ENCODE peak calls at places on chromosomes 11 and 22, in four cellular contexts. N, O, B and R are unnamed samples. For H3K4me1, the result is how much of the 10 kb centered on the place peaks cover.

GRCh38 chr11:554824-555499 is 5.6 kb downstream of the LMNTD2 start:
- DNase-seq in O (peak), N (no peak), B (peak), R (peak)

GRCh38 chr11:6237903-6238302 is 986 bp upstream of the CNGA4 start:
- DNase-seq in N (no peak), O (no peak), B (no peak), R (no peak)

GRCh38 chr11:72751293-72752087 is 718 bp downstream of the ARAP1 start:
- DNase-seq in O (no peak), N (no peak), B (no peak), R (no peak)

GRCh38 chr22:23110190-23110921 is 31.4 kb downstream of the RSPH14 start:
- DNase-seq in B (no peak), O (no peak), N (no peak), R (no peak)

GRCh38 chr11:32919338-32919737 is 26.7 kb downstream of the QSER1 start:
- DNase-seq in B (no peak), O (no peak), N (no peak), R (no peak)

GRCh38 chr11:617248-617911 is 1.6 kb upstream of the IRF7 start:
- DNase-seq in B (no peak), N (no peak), O (no peak), R (no peak)

GRCh38 chr22:25741692-25742626 is at the start of gene MYO18B:
- DNase-seq in N (no peak), B (no peak), O (no peak), R (no peak)

GRCh38 chr11:16082532-16083055 is 273.8 kb downstream of the SOX6 start:
- DNase-seq in N (no peak), O (no peak), B (peak), R (no peak)

GRCh38 chr22:44309137-44309536 is 3.6 kb downstream of the SHISAL1 start:
- DNase-seq in O (no peak), B (no peak), N (no peak), R (no peak)

GRCh38 chr11:69860244-69860643 is 41.0 kb upstream of the FGF3 start:
- DNase-seq in B (no peak), N (no peak), O (no peak), R (no peak)

GRCh38 chr22:18994780-18995711 is 59.0 kb upstream of the PRODH start:
- DNase-seq in N (no peak), B (peak), O (no peak), R (no peak)

GRCh38 chr11:43833657-43834073 is 47.0 kb upstream of the ALKBH3 start:
- DNase-seq in B (peak), N (no peak), O (no peak), R (no peak)

GRCh38 chr22:35842954-35843353 is 125.3 kb downstream of the APOL5 start:
- DNase-seq in N (no peak), B (peak), O (no peak), R (no peak)

GRCh38 chr11:60594998-60595637 is 79.9 kb downstream of the MS4A13 start:
- DNase-seq in B (no peak), O (no peak), N (no peak), R (no peak)

GRCh38 chr11:59523541-59523940 is 12.2 kb downstream of the OR4D9 start:
- DNase-seq in B (no peak), N (no peak), O (no peak), R (no peak)

GRCh38 chr11:110345756-110346155 is 49.3 kb upstream of the RDX start:
- DNase-seq in O (no peak), B (peak), N (peak), R (no peak)

GRCh38 chr11:32333335-32333991 is 101.9 kb downstream of the WT1 start:
- DNase-seq in N (no peak), B (no peak), O (peak), R (no peak)

GRCh38 chr11:61340985-61341384 is 8.0 kb downstream of the TKFC start:
- DNase-seq in O (no peak), N (no peak), B (no peak), R (no peak)

GRCh38 chr22:17606472-17606871 is 22.1 kb downstream of the ATP6V1E1 start:
- DNase-seq in B (no peak), O (no peak), N (no peak), R (no peak)

GRCh38 chr22:36184433-36185035 is 17.1 kb downstream of the APOL4 start:
- DNase-seq in N (no peak), B (no peak), O (no peak), R (no peak)

GRCh38 chr11:72787262-72788104 is 6.4 kb downstream of the STARD10 start:
- DNase-seq in O (peak), N (no peak), B (peak), R (no peak)

GRCh38 chr22:50601669-50602337 is 1.2 kb downstream of the MAPK8IP2 start:
- DNase-seq in B (no peak), N (no peak), O (no peak), R (no peak)

GRCh38 chr11:76480241-76480640 is 35.4 kb downstream of the EMSY start:
- DNase-seq in N (no peak), O (no peak), B (no peak), R (no peak)

GRCh38 chr11:75639752-75640151 is 29.1 kb downstream of the MAP6 start:
- DNase-seq in O (no peak), B (no peak), N (peak), R (no peak)

GRCh38 chr22:32603651-32604540 is 129.3 kb downstream of the FBXO7 start:
- DNase-seq in N (no peak), B (no peak), O (no peak), R (no peak)

GRCh38 chr11:73271936-73272679 is at the start of gene P2RY6:
- DNase-seq in O (no peak), N (no peak), B (peak), R (no peak)

GRCh38 chr11:45264839-45265515 is 21.2 kb downstream of the SYT13 start:
- DNase-seq in B (peak), O (no peak), N (no peak), R (no peak)

GRCh38 chr11:74935285-74935684 is 13.6 kb downstream of the XRRA1 start:
- DNase-seq in B (no peak), N (no peak), O (no peak), R (no peak)

GRCh38 chr11:121350314-121351046 is 57.9 kb downstream of the SC5D start:
- DNase-seq in O (no peak), B (no peak), N (no peak), R (no peak)

GRCh38 chr22:24789516-24789915 is 15.0 kb upstream of the PIWIL3 start:
- DNase-seq in B (peak), N (no peak), O (no peak), R (no peak)

GRCh38 chr11:2740275-2740940 is 40.6 kb upstream of the KCNQ1OT1 start:
- DNase-seq in N (no peak), O (no peak), B (no peak), R (no peak)

GRCh38 chr11:2741006-2741376 is 41.2 kb upstream of the KCNQ1OT1 start:
- DNase-seq in O (no peak), B (no peak), N (no peak), R (no peak)

GRCh38 chr11:2738551-2739431 is 39.0 kb upstream of the KCNQ1OT1 start:
- DNase-seq in N (no peak), O (no peak), B (no peak), R (no peak)

GRCh38 chr11:2737876-2738275 is 38.1 kb upstream of the KCNQ1OT1 start:
- DNase-seq in N (no peak), B (no peak), O (no peak), R (no peak)

GRCh38 chr11:2739531-2740274 is 39.9 kb upstream of the KCNQ1OT1 start:
- DNase-seq in B (no peak), N (no peak), O (no peak), R (no peak)
- H3K4me1 ChIP-seq in B (half or more), N (under half), O (under half), R (under half)

GRCh38 chr11:17385926-17386325 is 2.5 kb downstream of the KCNJ11 start:
- DNase-seq in B (no peak), O (no peak), N (no peak), R (no peak)
- H3K9ac ChIP-seq in B (no peak), O (no peak), N (no peak), R (no peak)

DNA sequence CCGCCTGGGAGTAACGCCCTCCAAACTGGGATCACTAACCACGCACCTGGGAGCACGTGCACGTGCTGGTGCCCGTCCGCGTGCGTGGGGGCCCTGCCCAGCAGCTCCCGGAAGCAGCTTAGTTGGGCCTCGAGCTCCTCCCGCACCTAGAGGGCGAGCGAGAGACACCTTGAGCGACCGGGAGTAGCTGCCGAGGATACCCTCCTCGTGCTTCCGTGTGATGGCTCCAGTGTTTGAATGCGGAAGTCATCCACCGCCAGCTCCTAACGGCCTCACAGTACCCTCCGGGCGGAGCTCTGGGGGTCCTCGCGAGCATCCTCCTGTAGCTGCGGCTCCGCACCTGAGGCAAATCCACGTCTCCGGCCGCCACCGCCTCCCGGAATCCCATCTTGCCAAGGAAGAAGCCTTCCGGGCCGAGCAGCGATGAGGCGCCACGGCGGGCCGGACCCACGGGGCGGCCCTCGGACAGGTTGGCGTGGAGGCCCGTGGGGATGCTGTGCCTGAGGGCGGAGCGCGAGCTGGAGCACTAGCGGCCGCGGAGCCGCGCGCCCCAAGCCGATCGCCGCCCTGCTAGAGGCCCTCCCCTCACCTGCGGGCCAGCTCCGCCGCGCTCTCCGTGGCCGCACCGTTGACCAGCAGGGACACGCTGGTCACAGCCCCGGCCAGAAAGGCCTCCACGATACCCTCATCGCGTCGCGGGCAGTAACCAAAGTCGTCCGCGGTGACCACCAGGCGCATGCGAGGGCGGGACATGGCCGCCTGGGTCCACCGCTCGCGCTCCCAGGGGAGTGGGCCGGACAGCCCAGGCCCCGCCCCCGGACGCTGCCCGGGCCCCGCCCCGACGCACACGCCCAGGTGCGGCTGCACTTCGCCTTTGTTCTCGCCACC is at the start of gene YDJC:
- DNase-seq in N (peak), O (peak), B (peak), R (peak)
- TF ChIP-seq SUZ12 in N (no peak), O (no peak), B (no peak), R (no peak)

DNA sequence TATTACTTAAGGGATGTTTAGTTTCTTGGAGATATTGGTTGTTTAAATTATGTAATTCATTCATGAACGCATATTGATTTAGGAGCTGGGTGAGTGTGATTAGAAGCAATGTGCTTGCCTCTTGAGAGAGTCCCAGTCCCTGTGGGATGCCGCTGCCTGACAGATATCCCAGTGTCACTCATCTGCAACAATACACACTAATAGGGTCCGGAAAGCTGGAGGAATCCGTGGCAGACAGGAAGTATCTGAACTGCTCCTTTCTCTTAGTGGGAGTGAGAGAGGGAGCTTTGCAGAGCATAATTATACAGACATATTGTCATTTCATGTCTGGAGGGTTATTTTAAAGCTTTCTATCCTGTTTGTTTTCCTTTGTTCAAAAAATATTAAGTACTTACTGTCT is 17.4 kb downstream of the AMOTL1 start:
- DNase-seq in B (no peak), N (no peak), O (no peak), R (no peak)
- H3K4me1 ChIP-seq in B (under half), N (under half), O (under half), R (under half)

DNA sequence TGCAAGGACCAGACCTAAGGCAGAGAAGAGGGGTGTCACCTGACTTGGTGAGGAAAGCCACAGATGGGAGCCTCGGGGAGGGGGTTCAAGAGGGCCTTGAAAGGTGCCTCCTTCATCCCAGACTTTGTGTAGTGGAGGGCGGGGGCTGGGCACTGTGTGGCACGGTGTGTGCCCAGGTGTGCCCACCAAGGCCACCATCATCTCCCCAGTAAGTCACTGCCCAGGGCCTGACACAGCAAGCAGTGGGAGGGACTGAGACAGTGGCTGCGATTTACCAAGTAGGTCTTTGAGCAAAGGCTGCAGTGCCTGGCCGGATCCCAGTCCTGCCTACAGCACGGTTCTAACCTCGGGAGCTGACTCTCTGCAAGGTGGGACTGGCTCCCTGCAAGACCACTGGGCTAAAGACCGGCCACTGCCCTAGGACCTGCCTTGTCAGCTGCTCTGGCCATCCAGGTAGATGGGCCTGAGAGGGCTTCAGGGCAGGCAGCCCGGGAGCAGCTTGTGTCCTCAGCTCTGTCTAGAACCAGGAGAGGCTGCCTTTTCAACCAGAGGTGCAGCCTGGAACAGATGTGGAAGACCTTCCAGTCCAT is 1.4 kb downstream of the OSM start:
- DNase-seq in B (no peak), O (no peak), N (no peak), R (no peak)
- H3K9ac ChIP-seq in B (no peak), O (no peak), N (no peak), R (no peak)

DNA sequence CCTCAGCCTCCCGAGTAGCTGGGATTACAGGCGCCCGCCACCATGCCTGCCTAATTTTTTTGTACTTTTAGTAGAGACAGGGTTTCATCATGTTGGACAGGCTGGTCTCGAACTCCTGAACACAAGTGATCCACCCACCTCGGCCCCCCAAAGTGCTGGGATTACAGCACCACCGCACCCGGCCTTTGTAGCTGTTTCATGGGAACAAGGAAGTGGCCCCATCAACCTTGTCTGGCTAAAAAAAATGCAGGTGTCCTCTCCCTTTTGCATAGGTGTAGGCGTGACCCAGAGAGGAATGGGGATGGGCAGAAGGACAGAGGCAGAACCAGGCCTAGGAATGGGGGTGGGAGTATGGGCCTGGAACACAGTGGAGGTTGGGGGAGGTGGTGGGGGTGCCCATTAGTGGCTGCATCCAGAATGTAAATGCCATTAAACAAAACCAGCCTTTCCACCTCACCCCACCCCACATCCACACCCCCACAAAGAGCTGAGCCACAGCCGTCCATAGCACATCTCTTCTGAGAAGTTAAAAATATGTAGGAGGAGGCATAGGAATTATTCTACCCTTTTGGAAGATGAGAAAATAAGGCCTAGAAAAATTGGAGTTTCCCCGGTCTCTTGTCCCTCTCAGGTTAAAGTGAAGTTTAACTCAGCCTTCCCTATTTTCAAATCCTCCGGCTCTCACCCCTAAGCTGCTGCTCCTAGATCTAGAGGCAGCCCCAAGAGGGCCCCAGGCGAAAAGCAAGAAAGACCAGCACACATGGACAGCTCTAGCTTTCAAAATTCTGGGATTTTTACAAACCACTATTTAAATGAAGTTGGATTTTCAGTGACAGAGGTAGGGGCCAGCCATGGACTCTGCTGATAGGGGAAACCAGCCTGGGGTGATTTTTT is 22.7 kb upstream of the SCGB1A1 start:
- DNase-seq in O (no peak), N (no peak), B (no peak), R (no peak)
- TF ChIP-seq SUZ12 in O (no peak), N (no peak), B (no peak), R (no peak)

DNA sequence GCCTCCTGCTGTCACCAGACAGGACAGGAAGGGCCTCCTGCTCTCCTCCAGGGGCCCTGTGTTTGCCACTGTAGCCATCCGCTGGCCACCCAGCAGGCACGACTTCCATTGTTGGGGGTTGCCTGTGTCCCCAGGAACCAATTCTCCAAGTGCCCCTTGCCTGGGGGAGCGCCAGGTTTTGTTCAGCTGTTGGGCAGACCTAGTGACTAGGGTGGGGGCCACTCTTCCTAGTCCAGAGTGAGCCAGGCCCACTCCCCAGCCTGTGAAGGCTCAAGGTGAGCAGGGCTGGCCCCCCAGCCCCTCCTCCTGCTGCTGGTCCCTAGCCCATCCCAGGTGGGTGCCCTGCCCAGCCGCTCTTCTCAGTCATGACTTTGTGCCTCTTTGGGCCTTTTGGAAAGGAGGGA is 30.9 kb downstream of the OSBPL5 start:
- DNase-seq in N (no peak), O (no peak), B (no peak), R (no peak)
- H3K4me1 ChIP-seq in N (under half), O (under half), B (under half), R (half or more)

GRCh38 chr22:20639343-20639742 is 131.9 kb downstream of the MED15 start:
- DNase-seq in O (no peak), B (no peak), N (no peak), R (no peak)
- H3K9ac ChIP-seq in O (no peak), B (no peak), N (no peak), R (no peak)